ENCODE peak calls at places on chromosomes 3 and 15, in six cellular contexts. One of them, this sample, is unnamed. For H3K4me1, the result is how much of the 10 kb centered on the place peaks cover.

GRCh38 chr3:53495518-53496501 is 1.4 kb downstream of the CACNA1D start:
- DNase-seq in HepG2: no peak
- DNase-seq in Panc1: no peak
- DNase-seq in sigmoid colon: peak
- DNase-seq in GM23338: peak
- DNase-seq in GM12878: no peak
- DNase-seq in this sample: peak

GRCh38 chr3:30269751-30270445 is 336.5 kb upstream of the TGFBR2 start:
- DNase-seq in HepG2: no peak
- DNase-seq in Panc1: no peak
- DNase-seq in sigmoid colon: no peak
- DNase-seq in GM23338: no peak
- DNase-seq in GM12878: no peak
- DNase-seq in this sample: no peak

GRCh38 chr3:190053919-190054672 is 66.6 kb downstream of the P3H2 start:
- DNase-seq in HepG2: no peak
- DNase-seq in Panc1: no peak
- DNase-seq in sigmoid colon: no peak
- DNase-seq in GM23338: no peak
- DNase-seq in GM12878: no peak
- DNase-seq in this sample: no peak

GRCh38 chr15:77607111-77607893 is 25.4 kb downstream of the LINGO1 start:
- DNase-seq in HepG2: no peak
- DNase-seq in Panc1: no peak
- DNase-seq in sigmoid colon: no peak
- DNase-seq in GM23338: no peak
- DNase-seq in GM12878: no peak
- DNase-seq in this sample: no peak

GRCh38 chr3:120432105-120432860 is 18.5 kb downstream of the FSTL1 start:
- DNase-seq in HepG2: no peak
- DNase-seq in Panc1: no peak
- DNase-seq in sigmoid colon: no peak
- DNase-seq in GM23338: peak
- DNase-seq in GM12878: no peak
- DNase-seq in this sample: no peak

GRCh38 chr15:36024066-36024465 is 478.1 kb upstream of the DPH6 start:
- DNase-seq in HepG2: no peak
- DNase-seq in Panc1: no peak
- DNase-seq in sigmoid colon: no peak
- DNase-seq in GM23338: no peak
- DNase-seq in GM12878: no peak
- DNase-seq in this sample: no peak

GRCh38 chr3:30473374-30474051 is 132.9 kb upstream of the TGFBR2 start:
- DNase-seq in HepG2: no peak
- DNase-seq in Panc1: no peak
- DNase-seq in sigmoid colon: peak
- DNase-seq in GM23338: no peak
- DNase-seq in GM12878: no peak
- DNase-seq in this sample: no peak

GRCh38 chr3:55676643-55677042 is 189.5 kb upstream of the WNT5A start:
- DNase-seq in HepG2: no peak
- DNase-seq in Panc1: no peak
- DNase-seq in sigmoid colon: no peak
- DNase-seq in GM23338: no peak
- DNase-seq in GM12878: no peak
- DNase-seq in this sample: no peak

GRCh38 chr3:179027326-179027900 is 44.2 kb downstream of the ZMAT3 start:
- DNase-seq in HepG2: no peak
- DNase-seq in Panc1: no peak
- DNase-seq in sigmoid colon: no peak
- DNase-seq in GM23338: peak
- DNase-seq in GM12878: no peak
- DNase-seq in this sample: no peak

GRCh38 chr3:172607305-172608121 is 84.3 kb upstream of the TNFSF10 start:
- DNase-seq in HepG2: no peak
- DNase-seq in Panc1: no peak
- DNase-seq in sigmoid colon: no peak
- DNase-seq in GM23338: peak
- DNase-seq in GM12878: no peak
- DNase-seq in this sample: no peak

GRCh38 chr3:140167600-140168281 is 232.8 kb downstream of the CLSTN2 start:
- DNase-seq in HepG2: no peak
- DNase-seq in Panc1: no peak
- DNase-seq in sigmoid colon: no peak
- DNase-seq in GM23338: no peak
- DNase-seq in GM12878: no peak
- DNase-seq in this sample: no peak

GRCh38 chr15:92903588-92903955 is 3.4 kb downstream of the CHD2 start:
- DNase-seq in HepG2: no peak
- DNase-seq in Panc1: no peak
- DNase-seq in sigmoid colon: no peak
- DNase-seq in GM23338: no peak
- DNase-seq in GM12878: no peak
- DNase-seq in this sample: no peak
- TF ChIP-seq POLR2AphosphoS5 in HepG2: no peak
- TF ChIP-seq POLR2AphosphoS5 in Panc1: no peak
- TF ChIP-seq POLR2AphosphoS5 in sigmoid colon: no peak
- TF ChIP-seq POLR2AphosphoS5 in GM23338: no peak
- TF ChIP-seq POLR2AphosphoS5 in GM12878: no peak
- TF ChIP-seq POLR2AphosphoS5 in this sample: no peak

GRCh38 chr3:42143440-42143839 is 52.3 kb downstream of the TRAK1 start:
- DNase-seq in HepG2: no peak
- DNase-seq in Panc1: no peak
- DNase-seq in sigmoid colon: no peak
- DNase-seq in GM23338: no peak
- DNase-seq in GM12878: no peak
- DNase-seq in this sample: no peak
- H3K4me1 ChIP-seq in HepG2: under half
- H3K4me1 ChIP-seq in Panc1: under half
- H3K4me1 ChIP-seq in sigmoid colon: under half
- H3K4me1 ChIP-seq in GM23338: under half
- H3K4me1 ChIP-seq in GM12878: under half
- H3K4me1 ChIP-seq in this sample: under half

GRCh38 chr3:14119166-14119510 is 5.5 kb downstream of the CHCHD4 start:
- DNase-seq in HepG2: no peak
- DNase-seq in Panc1: no peak
- DNase-seq in sigmoid colon: no peak
- DNase-seq in GM23338: no peak
- DNase-seq in GM12878: no peak
- DNase-seq in this sample: no peak

GRCh38 chr3:14118400-14119165 is 6.1 kb downstream of the CHCHD4 start:
- DNase-seq in HepG2: peak
- DNase-seq in Panc1: no peak
- DNase-seq in sigmoid colon: no peak
- DNase-seq in GM23338: no peak
- DNase-seq in GM12878: no peak
- DNase-seq in this sample: no peak

GRCh38 chr3:14120111-14120920 is 4.4 kb downstream of the CHCHD4 start:
- DNase-seq in HepG2: no peak
- DNase-seq in Panc1: no peak
- DNase-seq in sigmoid colon: no peak
- DNase-seq in GM23338: no peak
- DNase-seq in GM12878: no peak
- DNase-seq in this sample: no peak

GRCh38 chr3:14117468-14118399 is 6.9 kb downstream of the CHCHD4 start:
- DNase-seq in HepG2: no peak
- DNase-seq in Panc1: no peak
- DNase-seq in sigmoid colon: no peak
- DNase-seq in GM23338: no peak
- DNase-seq in GM12878: no peak
- DNase-seq in this sample: no peak

GRCh38 chr3:14119651-14120050 is 5.0 kb downstream of the CHCHD4 start:
- DNase-seq in HepG2: no peak
- DNase-seq in Panc1: no peak
- DNase-seq in sigmoid colon: no peak
- DNase-seq in GM23338: no peak
- DNase-seq in GM12878: no peak
- DNase-seq in this sample: no peak
- H3K27ac ChIP-seq in HepG2: peak
- H3K27ac ChIP-seq in Panc1: no peak
- H3K27ac ChIP-seq in sigmoid colon: no peak
- H3K27ac ChIP-seq in GM23338: no peak
- H3K27ac ChIP-seq in GM12878: no peak
- H3K27ac ChIP-seq in this sample: no peak

GRCh38 chr3:87088984-87089841 is 98.3 kb upstream of the VGLL3 start:
- DNase-seq in HepG2: no peak
- DNase-seq in Panc1: peak
- DNase-seq in sigmoid colon: peak
- DNase-seq in GM23338: peak
- DNase-seq in GM12878: no peak
- DNase-seq in this sample: peak
- TF ChIP-seq POLR2AphosphoS5 in HepG2: no peak
- TF ChIP-seq POLR2AphosphoS5 in Panc1: peak
- TF ChIP-seq POLR2AphosphoS5 in sigmoid colon: peak
- TF ChIP-seq POLR2AphosphoS5 in GM23338: no peak
- TF ChIP-seq POLR2AphosphoS5 in GM12878: no peak
- TF ChIP-seq POLR2AphosphoS5 in this sample: peak

GRCh38 chr3:60056394-60056793 is 1006.6 kb upstream of the CFAP20DC start:
- DNase-seq in HepG2: no peak
- DNase-seq in Panc1: no peak
- DNase-seq in sigmoid colon: no peak
- DNase-seq in GM23338: no peak
- DNase-seq in GM12878: no peak
- DNase-seq in this sample: no peak
- H3K4me1 ChIP-seq in HepG2: under half
- H3K4me1 ChIP-seq in Panc1: under half
- H3K4me1 ChIP-seq in sigmoid colon: under half
- H3K4me1 ChIP-seq in GM23338: under half
- H3K4me1 ChIP-seq in GM12878: under half
- H3K4me1 ChIP-seq in this sample: under half

GRCh38 chr15:83446904-83447708 is at the start of gene SH3GL3:
- DNase-seq in HepG2: no peak
- DNase-seq in Panc1: no peak
- DNase-seq in sigmoid colon: peak
- DNase-seq in GM23338: peak
- DNase-seq in GM12878: no peak
- DNase-seq in this sample: peak

GRCh38 chr15:83446417-83446816 is 724 bp upstream of the SH3GL3 start:
- DNase-seq in HepG2: no peak
- DNase-seq in Panc1: no peak
- DNase-seq in sigmoid colon: no peak
- DNase-seq in GM23338: no peak
- DNase-seq in GM12878: no peak
- DNase-seq in this sample: no peak

GRCh38 chr15:83444936-83445335 is 2.2 kb upstream of the SH3GL3 start:
- DNase-seq in HepG2: no peak
- DNase-seq in Panc1: no peak
- DNase-seq in sigmoid colon: no peak
- DNase-seq in GM23338: no peak
- DNase-seq in GM12878: no peak
- DNase-seq in this sample: no peak

GRCh38 chr15:83445653-83446052 is 1.5 kb upstream of the SH3GL3 start:
- DNase-seq in HepG2: no peak
- DNase-seq in Panc1: no peak
- DNase-seq in sigmoid colon: no peak
- DNase-seq in GM23338: no peak
- DNase-seq in GM12878: no peak
- DNase-seq in this sample: no peak

DNA sequence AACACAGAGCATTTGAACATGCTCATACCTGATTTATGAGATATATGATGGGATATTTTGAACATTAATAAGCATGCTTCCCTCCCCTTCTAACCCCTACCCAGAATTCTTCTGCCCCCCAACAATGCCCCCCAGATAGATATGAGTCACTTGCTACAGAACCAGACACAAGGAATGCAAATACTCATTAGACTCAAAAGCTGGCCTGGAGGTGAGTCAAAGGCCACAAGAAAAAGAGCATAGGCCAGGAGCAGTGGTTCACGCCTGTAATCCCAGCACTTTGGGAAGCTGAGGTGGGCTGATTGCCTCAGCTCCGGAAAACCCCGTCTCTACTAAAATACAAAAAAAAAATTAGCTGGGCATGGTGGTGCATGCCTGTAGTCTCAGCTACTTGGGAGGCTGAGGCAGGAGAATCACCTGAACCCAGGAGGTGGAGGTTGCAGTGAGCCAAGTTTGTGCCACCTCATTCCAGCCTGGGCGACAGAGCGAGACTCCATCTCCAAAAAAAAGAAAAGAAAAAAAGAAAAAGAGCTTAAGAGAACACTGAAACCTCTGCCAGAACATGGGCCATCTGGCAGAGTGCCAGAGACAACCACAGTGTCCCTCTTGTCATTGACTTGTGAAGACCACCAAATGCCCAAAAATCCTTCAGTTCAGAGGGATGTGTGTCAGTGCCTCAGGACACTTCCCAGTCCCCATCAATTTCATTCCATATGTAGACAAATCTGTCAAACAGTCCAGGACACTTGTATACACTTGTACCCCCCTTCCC is 3.9 kb upstream of the SH3GL3 start:
- DNase-seq in HepG2: no peak
- DNase-seq in Panc1: no peak
- DNase-seq in sigmoid colon: no peak
- DNase-seq in GM23338: no peak
- DNase-seq in GM12878: no peak
- DNase-seq in this sample: no peak
- H3K27ac ChIP-seq in HepG2: no peak
- H3K27ac ChIP-seq in Panc1: no peak
- H3K27ac ChIP-seq in sigmoid colon: no peak
- H3K27ac ChIP-seq in GM23338: no peak
- H3K27ac ChIP-seq in GM12878: no peak
- H3K27ac ChIP-seq in this sample: no peak

GRCh38 chr3:183466575-183466974 is 38.2 kb upstream of the MCF2L2 start:
- DNase-seq in HepG2: no peak
- DNase-seq in Panc1: no peak
- DNase-seq in sigmoid colon: no peak
- DNase-seq in GM23338: peak
- DNase-seq in GM12878: no peak
- DNase-seq in this sample: no peak

GRCh38 chr3:183473969-183474368 is 45.5 kb upstream of the MCF2L2 start:
- DNase-seq in HepG2: no peak
- DNase-seq in Panc1: no peak
- DNase-seq in sigmoid colon: no peak
- DNase-seq in GM23338: no peak
- DNase-seq in GM12878: no peak
- DNase-seq in this sample: no peak

GRCh38 chr3:183475019-183475418 is 46.6 kb upstream of the MCF2L2 start:
- DNase-seq in HepG2: no peak
- DNase-seq in Panc1: no peak
- DNase-seq in sigmoid colon: no peak
- DNase-seq in GM23338: no peak
- DNase-seq in GM12878: no peak
- DNase-seq in this sample: no peak

GRCh38 chr3:183468424-183468823 is 40.0 kb upstream of the MCF2L2 start:
- DNase-seq in HepG2: no peak
- DNase-seq in Panc1: no peak
- DNase-seq in sigmoid colon: no peak
- DNase-seq in GM23338: no peak
- DNase-seq in GM12878: no peak
- DNase-seq in this sample: no peak

DNA sequence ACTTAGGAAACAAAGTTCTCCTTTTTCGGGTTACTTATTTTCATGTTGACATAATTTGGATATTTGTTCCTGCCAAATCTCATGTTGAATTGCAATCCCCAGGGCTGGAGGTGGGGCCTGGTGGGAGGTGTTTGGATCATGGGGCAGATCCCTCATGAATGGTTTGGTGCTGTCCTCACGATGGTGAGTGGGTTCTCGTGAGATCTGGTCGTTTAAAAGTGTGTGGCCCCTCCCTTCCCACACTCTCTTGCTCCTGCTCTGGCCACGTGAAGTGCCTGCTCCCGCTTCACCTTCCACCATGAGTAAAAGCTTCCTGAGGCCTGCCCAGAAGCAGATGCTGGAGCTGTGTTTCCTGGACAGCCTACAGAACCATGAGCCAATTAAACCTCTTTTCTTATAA is 43.7 kb upstream of the MCF2L2 start:
- DNase-seq in HepG2: no peak
- DNase-seq in Panc1: no peak
- DNase-seq in sigmoid colon: no peak
- DNase-seq in GM23338: no peak
- DNase-seq in GM12878: no peak
- DNase-seq in this sample: no peak
- TF ChIP-seq POLR2AphosphoS5 in HepG2: no peak
- TF ChIP-seq POLR2AphosphoS5 in Panc1: no peak
- TF ChIP-seq POLR2AphosphoS5 in sigmoid colon: no peak
- TF ChIP-seq POLR2AphosphoS5 in GM23338: no peak
- TF ChIP-seq POLR2AphosphoS5 in GM12878: no peak
- TF ChIP-seq POLR2AphosphoS5 in this sample: no peak